ENCODE peak calls at places on chromosomes 11 and 22, in nine cellular contexts. Q is brain microvascular endothelial cell, J is lung, P is DND-41, B is endodermal cell, U is stomach, I is IMR-90, G is lower lobe of right lung, C is spleen. L is an unnamed sample.
A peak's percentile ranks its signal among the peaks of the same experiment; 100 is the strongest.

GRCh38 chr11:2519517-2519878 is 74.7 kb downstream of the KCNQ1 start:
- DNase-seq in Q (no peak), J (no peak), P (no peak), B (no peak), U (no peak), I (no peak), G (no peak), C (no peak), L (no peak)

GRCh38 chr11:35009191-35009940 is 92.9 kb downstream of the PDHX start:
- DNase-seq in Q (no peak), J (peak; percentile 48), P (no peak), B (no peak), U (no peak), I (peak; percentile 74), G (no peak), C (no peak), L (no peak)

GRCh38 chr11:10725114-10725906 is 25.7 kb upstream of the CTR9 start:
- DNase-seq in Q (peak; percentile 84), J (no peak), P (peak; percentile 48), B (no peak), U (no peak), I (peak; percentile 86), G (no peak), C (no peak), L (no peak)

GRCh38 chr11:43582837-43583462 is 97.6 kb upstream of the HSD17B12 start:
- DNase-seq in Q (no peak), J (no peak), P (no peak), B (peak; percentile 77), U (no peak), I (no peak), G (no peak), C (no peak), L (peak; percentile 75)

GRCh38 chr11:44143987-44144909 is 48.8 kb downstream of the EXT2 start:
- DNase-seq in Q (no peak), J (no peak), P (no peak), B (no peak), U (no peak), I (no peak), G (no peak), C (no peak), L (no peak)

GRCh38 chr11:132653237-132653636 is 879.1 kb downstream of the OPCML start:
- DNase-seq in Q (no peak), J (no peak), P (no peak), B (no peak), U (no peak), I (no peak), G (no peak), C (no peak), L (no peak)

GRCh38 chr11:37907461-37908223 is 1309.6 kb upstream of the RAG2 start:
- DNase-seq in Q (no peak), J (no peak), P (no peak), B (no peak), U (no peak), I (no peak), G (no peak), C (no peak), L (no peak)

GRCh38 chr11:78216571-78217287 is 28.0 kb downstream of the USP35 start:
- DNase-seq in Q (no peak), J (no peak), P (no peak), B (peak; percentile 18), U (no peak), I (no peak), G (no peak), C (no peak), L (no peak)

GRCh38 chr11:41947392-41947791 is 487.9 kb upstream of the LRRC4C start:
- DNase-seq in Q (no peak), J (no peak), P (no peak), B (no peak), U (no peak), I (no peak), G (no peak), C (no peak), L (no peak)

GRCh38 chr22:49517721-49518120 is 310.0 kb downstream of the BRD1 start:
- DNase-seq in Q (no peak), J (no peak), P (no peak), B (no peak), U (no peak), I (no peak), G (no peak), C (no peak), L (no peak)

GRCh38 chr22:41482319-41482935 is 13.5 kb downstream of the ACO2 start:
- DNase-seq in Q (peak; percentile 11), J (no peak), P (no peak), B (no peak), U (no peak), I (peak; percentile 71), G (no peak), C (no peak), L (no peak)

GRCh38 chr11:116851631-116852030 is 14.2 kb upstream of the APOA1 start:
- DNase-seq in Q (no peak), J (no peak), P (peak; percentile 86), B (no peak), U (no peak), I (no peak), G (peak; percentile 65), C (peak; percentile 79), L (no peak)

DNA sequence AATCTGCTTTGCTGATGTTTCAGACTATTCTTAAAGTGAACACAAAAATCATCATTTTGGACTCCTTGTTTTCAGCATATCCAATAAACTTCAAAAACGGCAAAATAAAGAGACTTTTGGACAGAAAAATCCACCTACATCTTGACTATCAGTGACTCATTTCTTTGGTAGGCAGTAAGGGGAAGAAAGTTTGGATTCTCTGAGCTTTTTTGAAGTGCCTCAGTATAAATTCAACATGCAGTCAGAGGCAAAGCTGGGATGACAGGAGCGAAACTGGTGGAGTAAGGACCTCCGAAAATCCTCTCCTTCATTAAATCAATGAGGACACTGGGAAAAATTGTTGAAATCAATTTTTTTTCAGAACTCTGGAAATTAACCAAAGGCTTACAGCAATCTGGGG is 29.7 kb downstream of the EFCAB6 start:
- DNase-seq in Q (no peak), J (no peak), P (no peak), B (no peak), U (no peak), I (peak; percentile 40), G (no peak), C (no peak), L (no peak)
- TF ChIP-seq CTCF in Q (no peak), J (no peak), P (no peak), B (no peak), U (no peak), I (no peak), G (no peak), C (no peak), L (no peak)

DNA sequence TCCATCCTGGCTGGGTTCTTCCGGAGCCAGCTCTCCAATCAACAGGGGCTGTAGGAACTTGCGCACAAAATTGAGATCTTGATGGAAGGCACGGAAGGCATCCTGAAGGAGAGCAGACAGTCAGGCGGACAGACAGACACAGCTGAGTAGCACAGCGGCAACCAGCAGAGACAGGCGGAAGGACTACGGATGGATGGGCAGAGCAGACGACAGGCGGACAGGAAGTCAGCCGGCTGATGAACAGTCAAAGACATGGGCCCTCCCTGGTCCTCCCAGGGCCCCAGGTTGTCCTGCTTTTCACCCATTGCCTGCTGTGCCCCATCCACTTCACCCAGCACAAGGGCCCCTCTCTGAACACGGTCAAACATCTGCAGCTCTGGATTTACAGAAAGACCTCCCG is 11.3 kb downstream of the FADS3 start:
- DNase-seq in Q (no peak), J (no peak), P (no peak), B (no peak), U (no peak), I (no peak), G (no peak), C (no peak), L (no peak)
- TF ChIP-seq CTCF in Q (no peak), J (no peak), P (no peak), B (no peak), U (no peak), I (no peak), G (no peak), C (no peak), L (no peak)

GRCh38 chr11:74170694-74171629 is at the start of the genes C2CD3 and PPME1:
- DNase-seq in Q (peak; percentile 99), J (peak; percentile 98), P (peak; percentile 99), B (peak; percentile 99), U (peak; percentile 98), I (peak; percentile 100), G (peak; percentile 98), C (peak; percentile 99), L (peak; percentile 99)
- TF ChIP-seq CTCF in Q (peak; percentile 46), J (no peak), P (peak; percentile 47), B (peak; percentile 49), U (no peak), I (peak; percentile 48), G (peak; percentile 47), C (no peak), L (peak; percentile 47)

GRCh38 chr11:129376658-129377341 is 1.2 kb downstream of the BARX2 start:
- DNase-seq in Q (no peak), J (no peak), P (no peak), B (no peak), U (no peak), I (no peak), G (no peak), C (no peak), L (no peak)

GRCh38 chr11:129374993-129375721 is 491 bp upstream of the BARX2 start:
- DNase-seq in Q (no peak), J (no peak), P (no peak), B (peak; percentile 86), U (peak; percentile 80), I (no peak), G (peak; percentile 47), C (no peak), L (no peak)

GRCh38 chr11:129374081-129374992 is 1.3 kb upstream of the BARX2 start:
- DNase-seq in Q (no peak), J (no peak), P (no peak), B (peak; percentile 75), U (no peak), I (no peak), G (no peak), C (no peak), L (no peak)

GRCh38 chr11:129377739-129378138 is 2.1 kb downstream of the BARX2 start:
- DNase-seq in Q (no peak), J (no peak), P (no peak), B (no peak), U (no peak), I (no peak), G (no peak), C (no peak), L (no peak)

DNA sequence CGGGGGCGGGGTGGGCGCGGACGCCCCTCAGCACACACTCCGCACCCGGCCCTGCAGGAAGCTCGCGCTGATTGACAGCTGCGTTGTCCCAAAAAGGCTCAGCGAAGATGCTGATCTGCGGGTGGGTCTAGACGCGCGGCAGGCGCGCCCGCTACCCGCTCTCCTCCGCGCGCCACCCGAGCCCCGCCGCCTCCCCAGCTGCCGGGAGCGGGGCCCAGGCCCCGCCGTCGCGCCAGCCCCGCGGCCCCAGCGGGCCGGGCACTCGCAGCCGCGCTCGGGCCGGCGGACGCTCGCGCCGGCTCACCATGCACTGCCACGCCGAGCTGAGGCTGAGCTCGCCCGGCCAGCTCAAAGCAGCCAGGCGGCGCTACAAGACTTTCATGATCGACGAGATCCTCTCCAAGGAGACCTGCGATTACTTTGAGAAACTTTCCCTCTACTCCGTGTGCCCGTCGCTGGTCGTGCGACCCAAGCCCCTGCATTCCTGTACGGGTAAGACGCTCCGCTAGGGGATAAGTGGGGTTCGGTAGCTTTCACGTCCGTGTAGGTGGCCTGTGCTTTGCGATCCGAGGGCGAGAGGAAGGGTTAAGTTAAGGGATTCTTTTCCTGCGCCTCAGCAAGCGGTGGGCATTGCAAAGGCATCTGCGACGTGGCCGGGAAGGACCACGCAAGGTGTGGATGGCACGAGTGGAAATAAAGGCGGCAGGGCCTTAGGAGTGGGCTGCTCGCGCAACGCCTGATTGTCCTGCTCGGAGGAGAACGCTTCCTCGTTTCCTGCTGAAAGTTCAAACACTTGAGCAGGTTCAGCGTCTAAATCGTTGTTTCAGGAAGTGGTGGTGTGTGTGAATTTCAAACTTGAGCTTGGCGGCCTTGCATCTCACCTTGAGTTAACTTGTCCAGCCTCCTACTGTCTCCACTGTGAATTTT is at the start of gene BARX2:
- DNase-seq in Q (peak; percentile 59), J (peak; percentile 55), P (no peak), B (peak; percentile 91), U (peak; percentile 82), I (peak; percentile 54), G (peak; percentile 77), C (no peak), L (no peak)
- TF ChIP-seq CTCF in Q (peak; percentile 79), J (peak; percentile 8), P (no peak), B (peak; percentile 79), U (no peak), I (peak; percentile 57), G (peak; percentile 34), C (no peak), L (peak; percentile 56)